ENCODE peak calls at places on chromosome 9, in nine cellular contexts. One of them, this sample, is unnamed.

GRCh38 chr9:71524996-71525580 is 243.2 kb downstream of the CEMIP2 start:
- DNase-seq in fibroblast of pulmonary artery: no peak
- DNase-seq in RWPE1: no peak
- DNase-seq in gastrocnemius medialis: no peak
- DNase-seq in psoas muscle: no peak
- DNase-seq in A549: no peak
- DNase-seq in heart left ventricle: no peak
- DNase-seq in AG09319: no peak
- DNase-seq in WTC11: no peak
- DNase-seq in this sample: no peak

GRCh38 chr9:137618105-137619067 is at the start of gene EHMT1:
- DNase-seq in A549: peak
- DNase-seq in heart left ventricle: peak
- DNase-seq in gastrocnemius medialis: peak
- DNase-seq in AG09319: peak
- DNase-seq in fibroblast of pulmonary artery: peak
- DNase-seq in RWPE1: peak
- DNase-seq in WTC11: peak
- DNase-seq in psoas muscle: peak
- DNase-seq in this sample: peak

GRCh38 chr9:132609829-132610228 is 27.4 kb downstream of the BARHL1 start:
- DNase-seq in WTC11: no peak
- DNase-seq in psoas muscle: no peak
- DNase-seq in RWPE1: peak
- DNase-seq in fibroblast of pulmonary artery: peak
- DNase-seq in gastrocnemius medialis: no peak
- DNase-seq in heart left ventricle: no peak
- DNase-seq in AG09319: peak
- DNase-seq in A549: no peak
- DNase-seq in this sample: no peak

GRCh38 chr9:115234094-115234493 is 116.1 kb upstream of the TNC start:
- DNase-seq in A549: peak
- DNase-seq in heart left ventricle: no peak
- DNase-seq in fibroblast of pulmonary artery: peak
- DNase-seq in psoas muscle: no peak
- DNase-seq in AG09319: peak
- DNase-seq in RWPE1: peak
- DNase-seq in gastrocnemius medialis: no peak
- DNase-seq in WTC11: no peak
- DNase-seq in this sample: no peak

GRCh38 chr9:35114921-35115341 is 731 bp downstream of the ATOSB start:
- DNase-seq in WTC11: no peak
- DNase-seq in gastrocnemius medialis: peak
- DNase-seq in AG09319: no peak
- DNase-seq in RWPE1: peak
- DNase-seq in A549: peak
- DNase-seq in psoas muscle: peak
- DNase-seq in fibroblast of pulmonary artery: peak
- DNase-seq in heart left ventricle: peak
- DNase-seq in this sample: no peak

GRCh38 chr9:27258662-27259061 is 38.3 kb downstream of the EQTN start:
- DNase-seq in A549: no peak
- DNase-seq in WTC11: no peak
- DNase-seq in fibroblast of pulmonary artery: no peak
- DNase-seq in heart left ventricle: no peak
- DNase-seq in AG09319: no peak
- DNase-seq in RWPE1: no peak
- DNase-seq in gastrocnemius medialis: no peak
- DNase-seq in psoas muscle: no peak
- DNase-seq in this sample: no peak

GRCh38 chr9:79611091-79611614 is 39.4 kb downstream of the TLE4 start:
- DNase-seq in heart left ventricle: no peak
- DNase-seq in WTC11: no peak
- DNase-seq in AG09319: no peak
- DNase-seq in RWPE1: no peak
- DNase-seq in A549: no peak
- DNase-seq in psoas muscle: no peak
- DNase-seq in fibroblast of pulmonary artery: peak
- DNase-seq in gastrocnemius medialis: no peak
- DNase-seq in this sample: no peak

GRCh38 chr9:128713941-128714573 is 9.9 kb downstream of the ZDHHC12 start:
- DNase-seq in RWPE1: no peak
- DNase-seq in fibroblast of pulmonary artery: no peak
- DNase-seq in A549: no peak
- DNase-seq in WTC11: peak
- DNase-seq in AG09319: no peak
- DNase-seq in gastrocnemius medialis: no peak
- DNase-seq in heart left ventricle: peak
- DNase-seq in psoas muscle: peak
- DNase-seq in this sample: no peak

GRCh38 chr9:122463828-122464632 is 13.7 kb downstream of the OR1J1 start:
- DNase-seq in RWPE1: no peak
- DNase-seq in gastrocnemius medialis: no peak
- DNase-seq in heart left ventricle: no peak
- DNase-seq in psoas muscle: no peak
- DNase-seq in AG09319: no peak
- DNase-seq in A549: peak
- DNase-seq in WTC11: peak
- DNase-seq in fibroblast of pulmonary artery: no peak
- DNase-seq in this sample: peak

GRCh38 chr9:95991326-95991725 is 115.8 kb downstream of the ERCC6L2 start:
- DNase-seq in A549: no peak
- DNase-seq in fibroblast of pulmonary artery: peak
- DNase-seq in heart left ventricle: no peak
- DNase-seq in gastrocnemius medialis: no peak
- DNase-seq in WTC11: no peak
- DNase-seq in RWPE1: no peak
- DNase-seq in AG09319: no peak
- DNase-seq in psoas muscle: no peak
- DNase-seq in this sample: no peak

GRCh38 chr9:121830441-121831140 is 179.2 kb downstream of the DAB2IP start:
- DNase-seq in A549: no peak
- DNase-seq in psoas muscle: no peak
- DNase-seq in AG09319: no peak
- DNase-seq in heart left ventricle: no peak
- DNase-seq in WTC11: no peak
- DNase-seq in gastrocnemius medialis: no peak
- DNase-seq in RWPE1: no peak
- DNase-seq in fibroblast of pulmonary artery: no peak
- DNase-seq in this sample: no peak

GRCh38 chr9:96136992-96137665 is 164.8 kb downstream of the HSD17B3 start:
- DNase-seq in heart left ventricle: no peak
- DNase-seq in A549: no peak
- DNase-seq in gastrocnemius medialis: no peak
- DNase-seq in WTC11: no peak
- DNase-seq in fibroblast of pulmonary artery: peak
- DNase-seq in psoas muscle: no peak
- DNase-seq in AG09319: peak
- DNase-seq in RWPE1: no peak
- DNase-seq in this sample: peak

GRCh38 chr9:75685059-75685458 is 205.4 kb upstream of the PCSK5 start:
- DNase-seq in A549: no peak
- DNase-seq in heart left ventricle: no peak
- DNase-seq in fibroblast of pulmonary artery: no peak
- DNase-seq in gastrocnemius medialis: no peak
- DNase-seq in WTC11: no peak
- DNase-seq in psoas muscle: no peak
- DNase-seq in AG09319: no peak
- DNase-seq in RWPE1: no peak
- DNase-seq in this sample: no peak

GRCh38 chr9:135809166-135809565 is 98.2 kb downstream of the CAMSAP1 start:
- DNase-seq in gastrocnemius medialis: no peak
- DNase-seq in heart left ventricle: no peak
- DNase-seq in WTC11: no peak
- DNase-seq in psoas muscle: no peak
- DNase-seq in fibroblast of pulmonary artery: peak
- DNase-seq in RWPE1: no peak
- DNase-seq in A549: no peak
- DNase-seq in AG09319: peak
- DNase-seq in this sample: no peak

GRCh38 chr9:121075251-121076036 is 689 bp downstream of the CNTRL start:
- DNase-seq in AG09319: no peak
- DNase-seq in heart left ventricle: no peak
- DNase-seq in psoas muscle: no peak
- DNase-seq in A549: no peak
- DNase-seq in fibroblast of pulmonary artery: no peak
- DNase-seq in gastrocnemius medialis: no peak
- DNase-seq in RWPE1: no peak
- DNase-seq in WTC11: no peak
- DNase-seq in this sample: peak

GRCh38 chr9:92634712-92635605 is 35.0 kb downstream of the IPPK start:
- DNase-seq in AG09319: peak
- DNase-seq in RWPE1: peak
- DNase-seq in fibroblast of pulmonary artery: peak
- DNase-seq in A549: peak
- DNase-seq in gastrocnemius medialis: peak
- DNase-seq in heart left ventricle: peak
- DNase-seq in WTC11: peak
- DNase-seq in psoas muscle: peak
- DNase-seq in this sample: peak

GRCh38 chr9:90124961-90125360 is 517.7 kb downstream of the DIRAS2 start:
- DNase-seq in WTC11: no peak
- DNase-seq in AG09319: peak
- DNase-seq in fibroblast of pulmonary artery: no peak
- DNase-seq in RWPE1: no peak
- DNase-seq in gastrocnemius medialis: no peak
- DNase-seq in heart left ventricle: no peak
- DNase-seq in A549: no peak
- DNase-seq in psoas muscle: no peak
- DNase-seq in this sample: no peak

GRCh38 chr9:9938432-9938831 is 674.4 kb downstream of the PTPRD start:
- DNase-seq in heart left ventricle: no peak
- DNase-seq in A549: no peak
- DNase-seq in AG09319: no peak
- DNase-seq in gastrocnemius medialis: no peak
- DNase-seq in RWPE1: no peak
- DNase-seq in psoas muscle: no peak
- DNase-seq in fibroblast of pulmonary artery: no peak
- DNase-seq in WTC11: no peak
- DNase-seq in this sample: no peak

DNA sequence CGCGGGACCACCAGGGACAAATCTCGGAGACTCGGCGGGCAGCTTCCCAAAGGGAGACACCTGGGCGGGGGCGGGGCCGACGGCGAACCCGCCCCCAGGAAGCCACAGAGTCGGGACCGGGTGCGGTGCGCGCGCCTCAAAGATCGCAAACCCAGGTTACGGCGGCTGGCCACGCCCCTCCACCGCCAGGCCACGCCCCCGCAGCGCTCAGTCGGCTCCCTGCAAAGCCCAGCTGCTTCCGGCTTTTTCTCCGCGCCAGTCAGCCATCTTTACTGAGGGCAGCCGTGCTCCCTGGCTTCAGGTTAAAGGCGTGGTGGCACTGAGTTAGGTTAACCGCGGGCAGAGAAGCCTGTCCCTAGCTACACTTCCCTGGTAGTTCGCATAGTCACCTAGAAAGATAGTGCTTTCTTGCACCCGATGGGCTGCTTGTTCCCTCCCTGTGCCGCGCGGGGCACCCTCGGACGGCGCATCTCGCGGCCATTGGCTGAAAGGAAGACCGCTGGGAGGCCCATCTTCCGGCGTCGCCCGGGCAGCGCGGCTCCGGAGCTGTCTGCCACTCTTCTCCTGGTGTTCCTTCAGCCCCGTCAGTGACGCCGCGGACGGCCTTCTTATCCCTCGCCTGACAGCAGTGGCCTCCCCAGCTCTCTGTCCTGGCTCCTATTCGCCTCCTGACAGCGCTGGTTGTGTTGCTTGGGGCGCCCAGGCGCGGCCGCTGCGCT is at the start of gene TBC1D2:
- DNase-seq in WTC11: peak
- DNase-seq in psoas muscle: peak
- DNase-seq in fibroblast of pulmonary artery: peak
- DNase-seq in A549: peak
- DNase-seq in AG09319: peak
- DNase-seq in gastrocnemius medialis: peak
- DNase-seq in RWPE1: peak
- DNase-seq in heart left ventricle: peak
- DNase-seq in this sample: peak
- TF ChIP-seq CTCF in WTC11: no peak
- TF ChIP-seq CTCF in psoas muscle: no peak
- TF ChIP-seq CTCF in fibroblast of pulmonary artery: peak
- TF ChIP-seq CTCF in A549: no peak
- TF ChIP-seq CTCF in AG09319: peak
- TF ChIP-seq CTCF in gastrocnemius medialis: no peak
- TF ChIP-seq CTCF in RWPE1: no peak
- TF ChIP-seq CTCF in heart left ventricle: no peak
- TF ChIP-seq CTCF in this sample: peak

GRCh38 chr9:100602302-100602930 is 24.5 kb downstream of the CAVIN4 start:
- DNase-seq in WTC11: peak
- DNase-seq in heart left ventricle: no peak
- DNase-seq in AG09319: no peak
- DNase-seq in A549: peak
- DNase-seq in psoas muscle: no peak
- DNase-seq in fibroblast of pulmonary artery: peak
- DNase-seq in gastrocnemius medialis: no peak
- DNase-seq in RWPE1: peak
- DNase-seq in this sample: no peak
- TF ChIP-seq CTCF in WTC11: peak
- TF ChIP-seq CTCF in heart left ventricle: peak
- TF ChIP-seq CTCF in AG09319: peak
- TF ChIP-seq CTCF in A549: peak
- TF ChIP-seq CTCF in psoas muscle: peak
- TF ChIP-seq CTCF in fibroblast of pulmonary artery: peak
- TF ChIP-seq CTCF in gastrocnemius medialis: peak
- TF ChIP-seq CTCF in RWPE1: peak
- TF ChIP-seq CTCF in this sample: peak

DNA sequence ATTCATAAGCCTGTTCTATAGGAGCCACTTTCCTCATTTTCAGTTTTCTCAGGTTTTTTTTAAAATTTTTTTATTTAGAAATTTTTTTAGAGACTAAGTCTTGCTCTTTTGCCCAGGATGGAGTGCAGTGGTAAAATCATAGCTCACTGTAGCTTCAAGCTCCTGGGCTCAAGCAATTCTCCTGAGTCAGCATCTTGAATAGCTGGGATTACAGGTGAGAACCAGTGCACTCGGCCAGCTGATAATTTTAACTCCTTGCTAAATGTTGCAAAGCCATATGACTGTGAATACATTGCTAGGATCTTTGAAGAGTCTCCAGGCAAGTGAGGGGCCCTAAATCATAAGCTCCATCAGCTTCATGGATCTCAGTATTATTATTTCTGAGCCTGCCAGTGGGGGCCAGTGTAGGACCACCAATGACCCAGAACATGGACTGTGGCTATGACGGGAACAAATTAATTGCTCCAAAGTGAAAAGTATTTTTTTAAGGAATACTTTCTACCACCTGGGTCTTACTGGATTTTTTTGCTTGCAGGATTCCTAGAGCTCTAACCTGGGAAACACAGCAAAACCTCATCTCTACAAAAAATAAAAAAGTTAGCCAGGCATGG is 5.7 kb upstream of the GAPVD1 start:
- DNase-seq in gastrocnemius medialis: no peak
- DNase-seq in fibroblast of pulmonary artery: peak
- DNase-seq in psoas muscle: no peak
- DNase-seq in heart left ventricle: no peak
- DNase-seq in WTC11: peak
- DNase-seq in AG09319: no peak
- DNase-seq in A549: peak
- DNase-seq in RWPE1: no peak
- DNase-seq in this sample: no peak
- TF ChIP-seq CTCF in gastrocnemius medialis: no peak
- TF ChIP-seq CTCF in fibroblast of pulmonary artery: peak
- TF ChIP-seq CTCF in psoas muscle: peak
- TF ChIP-seq CTCF in heart left ventricle: peak
- TF ChIP-seq CTCF in WTC11: no peak
- TF ChIP-seq CTCF in AG09319: peak
- TF ChIP-seq CTCF in A549: peak
- TF ChIP-seq CTCF in RWPE1: peak
- TF ChIP-seq CTCF in this sample: peak

GRCh38 chr9:127049044-127049443 is 73.4 kb downstream of the ANGPTL2 start:
- DNase-seq in A549: peak
- DNase-seq in heart left ventricle: peak
- DNase-seq in gastrocnemius medialis: no peak
- DNase-seq in WTC11: no peak
- DNase-seq in psoas muscle: no peak
- DNase-seq in AG09319: peak
- DNase-seq in fibroblast of pulmonary artery: peak
- DNase-seq in RWPE1: peak
- DNase-seq in this sample: peak
- TF ChIP-seq CTCF in A549: no peak
- TF ChIP-seq CTCF in heart left ventricle: no peak
- TF ChIP-seq CTCF in gastrocnemius medialis: no peak
- TF ChIP-seq CTCF in WTC11: no peak
- TF ChIP-seq CTCF in psoas muscle: peak
- TF ChIP-seq CTCF in AG09319: peak
- TF ChIP-seq CTCF in fibroblast of pulmonary artery: peak
- TF ChIP-seq CTCF in RWPE1: no peak
- TF ChIP-seq CTCF in this sample: no peak

This sample was measured in GM13977.